ENCODE peak calls at places on chromosome 13, in nine cellular contexts. E is neuronal stem cell; B is GM12891; N is NCI-H345; P is stimulated activated CD4-positive, alpha-beta T cell treated with anti-CD3 and anti-CD28 coated beads, Interleukin-2, amount 100 ng/mL, for 48 hours; C is GM18507; I is left cardiac atrium; A is right cardiac atrium; F is cardiac fibroblast. X is an unnamed sample.

GRCh38 chr13:44172411-44172810 is 201.2 kb upstream of the SERP2 start:
- DNase-seq in A (no peak), E (no peak), P (no peak), C (no peak), N (no peak), B (no peak), I (no peak), F (no peak), X (no peak)

GRCh38 chr13:50290186-50290585 is 274.9 kb downstream of the KCNRG start:
- DNase-seq in B (no peak), A (no peak), E (no peak), I (no peak), P (no peak), F (no peak), N (no peak), C (no peak), X (no peak)

GRCh38 chr13:84491952-84492351 is 609.7 kb upstream of the SLITRK1 start:
- DNase-seq in I (no peak), N (no peak), F (no peak), B (no peak), E (no peak), P (no peak), C (no peak), A (no peak), X (no peak)

GRCh38 chr13:58202099-58202498 is 570.6 kb downstream of the PCDH17 start:
- DNase-seq in I (no peak), E (no peak), A (no peak), B (no peak), F (no peak), P (no peak), C (no peak), N (no peak), X (no peak)

GRCh38 chr13:48252176-48252575 is 19.2 kb downstream of the ITM2B start:
- DNase-seq in E (no peak), F (no peak), I (peak), C (no peak), A (no peak), N (no peak), B (no peak), P (no peak), X (no peak)

GRCh38 chr13:32255744-32256120 is 59.4 kb downstream of the ZAR1L start:
- DNase-seq in A (no peak), N (no peak), I (no peak), P (no peak), F (no peak), B (no peak), E (no peak), C (no peak), X (no peak)

GRCh38 chr13:109154546-109154945 is 525.1 kb downstream of the MYO16 start:
- DNase-seq in P (no peak), E (no peak), C (no peak), N (no peak), I (no peak), A (no peak), F (peak), B (no peak), X (no peak)

GRCh38 chr13:83532809-83533208 is 349.5 kb downstream of the SLITRK1 start:
- DNase-seq in B (no peak), F (no peak), C (no peak), N (no peak), I (no peak), A (no peak), E (no peak), P (no peak), X (no peak)

GRCh38 chr13:110116072-110116487 is 190.9 kb downstream of the COL4A1 start:
- DNase-seq in I (peak), A (peak), C (peak), B (peak), N (no peak), E (peak), F (peak), P (peak), X (no peak)

GRCh38 chr13:28650284-28650683 is 8.6 kb upstream of the POMP start:
- DNase-seq in N (no peak), P (no peak), A (no peak), I (no peak), F (no peak), E (no peak), C (no peak), B (no peak), X (no peak)

GRCh38 chr13:93169980-93170379 is 56.6 kb upstream of the GPC6 start:
- DNase-seq in C (no peak), N (no peak), E (no peak), A (no peak), F (peak), I (no peak), B (no peak), P (no peak), X (no peak)

GRCh38 chr13:70473912-70474311 is 365.7 kb upstream of the KLHL1 start:
- DNase-seq in F (no peak), P (no peak), I (no peak), A (no peak), C (no peak), N (no peak), E (no peak), B (no peak), X (no peak)

GRCh38 chr13:98478134-98479129 is 98.5 kb downstream of the STK24 start:
- DNase-seq in A (no peak), E (peak), N (no peak), C (no peak), B (no peak), P (peak), F (no peak), I (no peak), X (peak)

GRCh38 chr13:40432018-40432978 is 234.1 kb downstream of the FOXO1 start:
- DNase-seq in F (no peak), I (no peak), N (no peak), C (no peak), A (no peak), P (no peak), B (no peak), E (no peak), X (peak)